ENCODE peak calls at places on chromosomes 12 and 14, in nine cellular contexts. One of them, this sample, is unnamed.

GRCh38 chr12:121781751-121782615 is 11.5 kb downstream of the RHOF start:
- DNase-seq in BJ: no peak
- DNase-seq in left ventricle myocardium inferior: no peak
- DNase-seq in adrenal gland: no peak
- DNase-seq in heart right ventricle: no peak
- DNase-seq in fibroblast of villous mesenchyme: peak
- DNase-seq in A549: no peak
- DNase-seq in fibroblast of mammary gland: peak
- DNase-seq in epithelial cell of esophagus: peak
- DNase-seq in this sample: peak

GRCh38 chr12:124233846-124234620 is 60.9 kb upstream of the RFLNA start:
- DNase-seq in BJ: no peak
- DNase-seq in left ventricle myocardium inferior: no peak
- DNase-seq in adrenal gland: no peak
- DNase-seq in heart right ventricle: no peak
- DNase-seq in fibroblast of villous mesenchyme: peak
- DNase-seq in A549: no peak
- DNase-seq in fibroblast of mammary gland: no peak
- DNase-seq in epithelial cell of esophagus: peak
- DNase-seq in this sample: peak

GRCh38 chr12:53381739-53382630 is 2.0 kb downstream of the SP1 start:
- DNase-seq in BJ: no peak
- DNase-seq in left ventricle myocardium inferior: peak
- DNase-seq in adrenal gland: peak
- DNase-seq in heart right ventricle: peak
- DNase-seq in fibroblast of villous mesenchyme: peak
- DNase-seq in A549: peak
- DNase-seq in fibroblast of mammary gland: peak
- DNase-seq in epithelial cell of esophagus: peak
- DNase-seq in this sample: peak

GRCh38 chr12:1797011-1797901 is 23.1 kb upstream of the LRTM2 start:
- DNase-seq in BJ: no peak
- DNase-seq in left ventricle myocardium inferior: peak
- DNase-seq in adrenal gland: peak
- DNase-seq in heart right ventricle: peak
- DNase-seq in fibroblast of villous mesenchyme: no peak
- DNase-seq in A549: no peak
- DNase-seq in fibroblast of mammary gland: peak
- DNase-seq in epithelial cell of esophagus: no peak
- DNase-seq in this sample: no peak

GRCh38 chr12:13362260-13362841 is 165.8 kb downstream of the EMP1 start:
- DNase-seq in BJ: no peak
- DNase-seq in left ventricle myocardium inferior: peak
- DNase-seq in adrenal gland: peak
- DNase-seq in heart right ventricle: peak
- DNase-seq in fibroblast of villous mesenchyme: peak
- DNase-seq in A549: peak
- DNase-seq in fibroblast of mammary gland: peak
- DNase-seq in epithelial cell of esophagus: peak
- DNase-seq in this sample: peak

GRCh38 chr12:52627395-52628110 is 9.2 kb upstream of the KRT73 start:
- DNase-seq in BJ: no peak
- DNase-seq in left ventricle myocardium inferior: no peak
- DNase-seq in adrenal gland: no peak
- DNase-seq in heart right ventricle: no peak
- DNase-seq in fibroblast of villous mesenchyme: no peak
- DNase-seq in A549: no peak
- DNase-seq in fibroblast of mammary gland: no peak
- DNase-seq in epithelial cell of esophagus: no peak
- DNase-seq in this sample: no peak

GRCh38 chr14:77212933-77213656 is 31.5 kb downstream of the TMEM63C start:
- DNase-seq in BJ: no peak
- DNase-seq in left ventricle myocardium inferior: no peak
- DNase-seq in adrenal gland: peak
- DNase-seq in heart right ventricle: no peak
- DNase-seq in fibroblast of villous mesenchyme: peak
- DNase-seq in A549: peak
- DNase-seq in fibroblast of mammary gland: peak
- DNase-seq in epithelial cell of esophagus: peak
- DNase-seq in this sample: peak

GRCh38 chr14:74936151-74936550 is 13.1 kb upstream of the RPS6KL1 start:
- DNase-seq in BJ: no peak
- DNase-seq in left ventricle myocardium inferior: no peak
- DNase-seq in adrenal gland: no peak
- DNase-seq in heart right ventricle: no peak
- DNase-seq in fibroblast of villous mesenchyme: no peak
- DNase-seq in A549: no peak
- DNase-seq in fibroblast of mammary gland: no peak
- DNase-seq in epithelial cell of esophagus: no peak
- DNase-seq in this sample: no peak

GRCh38 chr12:89349814-89350213 is 2.5 kb downstream of the DUSP6 start:
- DNase-seq in BJ: no peak
- DNase-seq in left ventricle myocardium inferior: no peak
- DNase-seq in adrenal gland: peak
- DNase-seq in heart right ventricle: peak
- DNase-seq in fibroblast of villous mesenchyme: peak
- DNase-seq in A549: no peak
- DNase-seq in fibroblast of mammary gland: peak
- DNase-seq in epithelial cell of esophagus: peak
- DNase-seq in this sample: peak

GRCh38 chr12:79331870-79332269 is 358.9 kb downstream of the PAWR start:
- DNase-seq in BJ: peak
- DNase-seq in left ventricle myocardium inferior: no peak
- DNase-seq in adrenal gland: no peak
- DNase-seq in heart right ventricle: no peak
- DNase-seq in fibroblast of villous mesenchyme: peak
- DNase-seq in A549: no peak
- DNase-seq in fibroblast of mammary gland: no peak
- DNase-seq in epithelial cell of esophagus: no peak
- DNase-seq in this sample: peak

GRCh38 chr14:76782885-76783566 is 21.8 kb downstream of the VASH1 start:
- DNase-seq in BJ: no peak
- DNase-seq in left ventricle myocardium inferior: no peak
- DNase-seq in adrenal gland: no peak
- DNase-seq in heart right ventricle: no peak
- DNase-seq in fibroblast of villous mesenchyme: no peak
- DNase-seq in A549: no peak
- DNase-seq in fibroblast of mammary gland: no peak
- DNase-seq in epithelial cell of esophagus: no peak
- DNase-seq in this sample: peak

GRCh38 chr12:109844091-109844490 is 10.9 kb upstream of the TRPV4 start:
- DNase-seq in BJ: no peak
- DNase-seq in left ventricle myocardium inferior: no peak
- DNase-seq in adrenal gland: no peak
- DNase-seq in heart right ventricle: no peak
- DNase-seq in fibroblast of villous mesenchyme: no peak
- DNase-seq in A549: no peak
- DNase-seq in fibroblast of mammary gland: no peak
- DNase-seq in epithelial cell of esophagus: no peak
- DNase-seq in this sample: no peak

GRCh38 chr12:120078868-120079267 is 37.7 kb downstream of the RAB35 start:
- DNase-seq in BJ: no peak
- DNase-seq in left ventricle myocardium inferior: no peak
- DNase-seq in adrenal gland: no peak
- DNase-seq in heart right ventricle: no peak
- DNase-seq in fibroblast of villous mesenchyme: no peak
- DNase-seq in A549: no peak
- DNase-seq in fibroblast of mammary gland: no peak
- DNase-seq in epithelial cell of esophagus: no peak
- DNase-seq in this sample: no peak

GRCh38 chr12:15928345-15928744 is 17.2 kb downstream of the DERA start:
- DNase-seq in BJ: peak
- DNase-seq in left ventricle myocardium inferior: no peak
- DNase-seq in adrenal gland: no peak
- DNase-seq in heart right ventricle: no peak
- DNase-seq in fibroblast of villous mesenchyme: peak
- DNase-seq in A549: peak
- DNase-seq in fibroblast of mammary gland: peak
- DNase-seq in epithelial cell of esophagus: peak
- DNase-seq in this sample: peak

GRCh38 chr14:20662968-20663731 is 21.2 kb upstream of the RNASE4 start:
- DNase-seq in BJ: no peak
- DNase-seq in left ventricle myocardium inferior: no peak
- DNase-seq in adrenal gland: peak
- DNase-seq in heart right ventricle: peak
- DNase-seq in fibroblast of villous mesenchyme: peak
- DNase-seq in A549: peak
- DNase-seq in fibroblast of mammary gland: peak
- DNase-seq in epithelial cell of esophagus: peak
- DNase-seq in this sample: peak

GRCh38 chr12:132487311-132487741 is 2.6 kb upstream of the FBRSL1 start:
- DNase-seq in BJ: no peak
- DNase-seq in left ventricle myocardium inferior: no peak
- DNase-seq in adrenal gland: no peak
- DNase-seq in heart right ventricle: no peak
- DNase-seq in fibroblast of villous mesenchyme: no peak
- DNase-seq in A549: no peak
- DNase-seq in fibroblast of mammary gland: no peak
- DNase-seq in epithelial cell of esophagus: no peak
- DNase-seq in this sample: no peak

GRCh38 chr12:99137124-99137845 is 492.2 kb downstream of the APAF1 start:
- DNase-seq in BJ: no peak
- DNase-seq in left ventricle myocardium inferior: no peak
- DNase-seq in adrenal gland: no peak
- DNase-seq in heart right ventricle: no peak
- DNase-seq in fibroblast of villous mesenchyme: no peak
- DNase-seq in A549: no peak
- DNase-seq in fibroblast of mammary gland: no peak
- DNase-seq in epithelial cell of esophagus: no peak
- DNase-seq in this sample: no peak
- TF ChIP-seq CTCF in BJ: no peak
- TF ChIP-seq CTCF in left ventricle myocardium inferior: no peak
- TF ChIP-seq CTCF in adrenal gland: no peak
- TF ChIP-seq CTCF in heart right ventricle: no peak
- TF ChIP-seq CTCF in fibroblast of villous mesenchyme: no peak
- TF ChIP-seq CTCF in A549: no peak
- TF ChIP-seq CTCF in fibroblast of mammary gland: no peak
- TF ChIP-seq CTCF in epithelial cell of esophagus: no peak
- TF ChIP-seq CTCF in this sample: no peak

GRCh38 chr12:12265035-12265434 is 1.8 kb downstream of the LRP6 start:
- DNase-seq in BJ: no peak
- DNase-seq in left ventricle myocardium inferior: no peak
- DNase-seq in adrenal gland: no peak
- DNase-seq in heart right ventricle: no peak
- DNase-seq in fibroblast of villous mesenchyme: no peak
- DNase-seq in A549: no peak
- DNase-seq in fibroblast of mammary gland: no peak
- DNase-seq in epithelial cell of esophagus: no peak
- DNase-seq in this sample: peak
- H3K4me3 ChIP-seq in BJ: peak
- H3K4me3 ChIP-seq in left ventricle myocardium inferior: peak
- H3K4me3 ChIP-seq in adrenal gland: no peak
- H3K4me3 ChIP-seq in heart right ventricle: peak
- H3K4me3 ChIP-seq in fibroblast of villous mesenchyme: peak
- H3K4me3 ChIP-seq in A549: peak
- H3K4me3 ChIP-seq in fibroblast of mammary gland: peak
- H3K4me3 ChIP-seq in epithelial cell of esophagus: peak
- H3K4me3 ChIP-seq in this sample: peak

DNA sequence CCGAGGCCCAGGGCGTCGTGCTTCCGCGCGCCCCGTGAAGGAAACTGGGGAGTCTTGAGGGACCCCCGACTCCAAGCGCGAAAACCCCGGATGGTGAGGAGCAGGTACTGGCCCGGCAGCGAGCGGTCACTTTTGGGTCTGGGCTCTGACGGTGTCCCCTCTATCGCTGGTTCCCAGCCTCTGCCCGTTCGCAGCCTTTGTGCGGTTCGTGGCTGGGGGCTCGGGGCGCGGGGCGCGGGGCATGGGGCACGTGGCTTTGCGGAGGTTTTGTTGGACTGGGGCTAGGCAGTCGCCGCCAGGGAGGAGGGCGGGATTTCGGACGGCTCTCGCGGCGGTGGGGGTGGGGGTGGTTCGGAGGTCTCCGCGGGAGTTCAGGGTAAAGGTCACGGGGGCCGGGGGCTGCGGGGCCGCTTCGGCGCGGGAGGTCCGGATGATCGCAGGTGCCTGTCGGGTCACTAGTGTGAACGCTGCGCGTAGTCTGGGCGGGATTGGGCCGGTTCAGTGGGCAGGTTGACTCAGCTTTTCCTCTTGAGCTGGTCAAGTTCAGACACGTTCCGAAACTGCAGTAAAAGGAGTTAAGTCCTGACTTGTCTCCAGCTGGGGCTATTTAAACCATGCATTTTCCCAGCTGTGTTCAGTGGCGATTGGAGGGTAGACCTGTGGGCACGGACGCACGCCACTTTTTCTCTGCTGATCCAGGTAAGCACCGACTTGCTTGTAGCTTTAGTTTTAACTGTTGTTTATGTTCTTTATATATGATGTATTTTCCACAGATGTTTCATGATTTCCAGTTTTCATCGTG is 612 bp downstream of the MDM2 start:
- DNase-seq in BJ: peak
- DNase-seq in left ventricle myocardium inferior: peak
- DNase-seq in adrenal gland: peak
- DNase-seq in heart right ventricle: peak
- DNase-seq in fibroblast of villous mesenchyme: peak
- DNase-seq in A549: peak
- DNase-seq in fibroblast of mammary gland: peak
- DNase-seq in epithelial cell of esophagus: peak
- DNase-seq in this sample: peak
- TF ChIP-seq CTCF in BJ: no peak
- TF ChIP-seq CTCF in left ventricle myocardium inferior: no peak
- TF ChIP-seq CTCF in adrenal gland: no peak
- TF ChIP-seq CTCF in heart right ventricle: no peak
- TF ChIP-seq CTCF in fibroblast of villous mesenchyme: no peak
- TF ChIP-seq CTCF in A549: no peak
- TF ChIP-seq CTCF in fibroblast of mammary gland: no peak
- TF ChIP-seq CTCF in epithelial cell of esophagus: no peak
- TF ChIP-seq CTCF in this sample: no peak

GRCh38 chr12:31322651-31323248 is 3.2 kb downstream of the SINHCAF start:
- DNase-seq in BJ: no peak
- DNase-seq in left ventricle myocardium inferior: no peak
- DNase-seq in adrenal gland: peak
- DNase-seq in heart right ventricle: no peak
- DNase-seq in fibroblast of villous mesenchyme: peak
- DNase-seq in A549: peak
- DNase-seq in fibroblast of mammary gland: peak
- DNase-seq in epithelial cell of esophagus: peak
- DNase-seq in this sample: peak

GRCh38 chr12:31324116-31324844 is 1.7 kb downstream of the SINHCAF start:
- DNase-seq in BJ: no peak
- DNase-seq in left ventricle myocardium inferior: peak
- DNase-seq in adrenal gland: peak
- DNase-seq in heart right ventricle: peak
- DNase-seq in fibroblast of villous mesenchyme: peak
- DNase-seq in A549: peak
- DNase-seq in fibroblast of mammary gland: peak
- DNase-seq in epithelial cell of esophagus: peak
- DNase-seq in this sample: peak

GRCh38 chr12:31318870-31319269 is 7.1 kb downstream of the SINHCAF start:
- DNase-seq in BJ: no peak
- DNase-seq in left ventricle myocardium inferior: no peak
- DNase-seq in adrenal gland: no peak
- DNase-seq in heart right ventricle: no peak
- DNase-seq in fibroblast of villous mesenchyme: no peak
- DNase-seq in A549: no peak
- DNase-seq in fibroblast of mammary gland: no peak
- DNase-seq in epithelial cell of esophagus: no peak
- DNase-seq in this sample: no peak

GRCh38 chr12:31323466-31324115 is 2.4 kb downstream of the SINHCAF start:
- DNase-seq in BJ: no peak
- DNase-seq in left ventricle myocardium inferior: peak
- DNase-seq in adrenal gland: peak
- DNase-seq in heart right ventricle: peak
- DNase-seq in fibroblast of villous mesenchyme: peak
- DNase-seq in A549: peak
- DNase-seq in fibroblast of mammary gland: no peak
- DNase-seq in epithelial cell of esophagus: no peak
- DNase-seq in this sample: peak

GRCh38 chr12:31321565-31322228 is 4.3 kb downstream of the SINHCAF start:
- DNase-seq in BJ: no peak
- DNase-seq in left ventricle myocardium inferior: no peak
- DNase-seq in adrenal gland: no peak
- DNase-seq in heart right ventricle: no peak
- DNase-seq in fibroblast of villous mesenchyme: peak
- DNase-seq in A549: no peak
- DNase-seq in fibroblast of mammary gland: peak
- DNase-seq in epithelial cell of esophagus: no peak
- DNase-seq in this sample: peak
- H3K4me3 ChIP-seq in BJ: no peak
- H3K4me3 ChIP-seq in left ventricle myocardium inferior: no peak
- H3K4me3 ChIP-seq in adrenal gland: no peak
- H3K4me3 ChIP-seq in heart right ventricle: no peak
- H3K4me3 ChIP-seq in fibroblast of villous mesenchyme: no peak
- H3K4me3 ChIP-seq in A549: no peak
- H3K4me3 ChIP-seq in fibroblast of mammary gland: no peak
- H3K4me3 ChIP-seq in epithelial cell of esophagus: no peak
- H3K4me3 ChIP-seq in this sample: no peak

This sample was measured in astrocyte of the spinal cord.